ENCODE peak calls at places on chromosomes 7 and 10, in four cellular contexts. One of them, this sample, is unnamed.

GRCh38 chr10:133318494-133319127 is 9.9 kb downstream of the ZNF511 start:
- DNase-seq in H9: peak
- DNase-seq in mesenchymal stem cell: peak
- DNase-seq in H1: peak
- DNase-seq in this sample: no peak

GRCh38 chr10:99422697-99423096 is 7.7 kb downstream of the GOT1 start:
- DNase-seq in H9: no peak
- DNase-seq in mesenchymal stem cell: no peak
- DNase-seq in H1: no peak
- DNase-seq in this sample: no peak

GRCh38 chr7:23622469-23622868 is 25.3 kb downstream of the CCDC126 start:
- DNase-seq in H9: no peak
- DNase-seq in mesenchymal stem cell: peak
- DNase-seq in H1: no peak
- DNase-seq in this sample: no peak

GRCh38 chr10:117137911-117138642 is at the start of gene VAX1:
- DNase-seq in H9: peak
- DNase-seq in mesenchymal stem cell: no peak
- DNase-seq in H1: peak
- DNase-seq in this sample: no peak

GRCh38 chr7:140571537-140572122 is 69.0 kb downstream of the DENND2A start:
- DNase-seq in H9: no peak
- DNase-seq in mesenchymal stem cell: no peak
- DNase-seq in H1: no peak
- DNase-seq in this sample: no peak

GRCh38 chr10:597976-598375 is 91.5 kb downstream of the DIP2C start:
- DNase-seq in H9: no peak
- DNase-seq in mesenchymal stem cell: no peak
- DNase-seq in H1: no peak
- DNase-seq in this sample: no peak

GRCh38 chr10:71562884-71563283 is 156.7 kb downstream of the C10orf105 start:
- DNase-seq in H9: no peak
- DNase-seq in mesenchymal stem cell: no peak
- DNase-seq in H1: no peak
- DNase-seq in this sample: no peak

GRCh38 chr10:88582806-88583583 is at the start of gene RNLS:
- DNase-seq in H9: peak
- DNase-seq in mesenchymal stem cell: peak
- DNase-seq in H1: peak
- DNase-seq in this sample: peak

GRCh38 chr7:121286742-121287699 is 41.8 kb upstream of the WNT16 start:
- DNase-seq in H9: no peak
- DNase-seq in mesenchymal stem cell: no peak
- DNase-seq in H1: no peak
- DNase-seq in this sample: no peak

GRCh38 chr10:3054183-3054815 is 13.0 kb upstream of the PFKP start:
- DNase-seq in H9: no peak
- DNase-seq in mesenchymal stem cell: peak
- DNase-seq in H1: no peak
- DNase-seq in this sample: no peak

GRCh38 chr10:33074443-33074842 is 116.4 kb upstream of the ITGB1 start:
- DNase-seq in H9: no peak
- DNase-seq in mesenchymal stem cell: no peak
- DNase-seq in H1: no peak
- DNase-seq in this sample: no peak

DNA sequence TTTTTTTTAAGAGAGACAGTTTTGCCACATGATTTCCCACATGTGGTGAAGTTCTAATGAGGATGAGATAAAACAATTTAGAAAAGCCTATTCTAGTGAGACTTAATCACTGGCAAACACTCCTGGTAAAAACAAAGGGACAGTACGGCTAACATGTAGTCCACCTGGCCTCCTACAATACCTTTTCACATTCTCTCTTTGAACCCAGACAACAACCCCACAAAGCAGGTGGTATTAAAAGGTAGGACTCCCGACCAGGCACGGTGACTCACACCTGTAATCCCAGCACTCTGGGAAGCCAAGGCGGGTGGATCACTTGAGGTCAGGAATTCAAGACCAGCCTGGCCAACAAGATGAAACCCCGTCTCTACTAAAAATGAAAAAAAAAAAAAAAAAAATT is 12.4 kb downstream of the PARD3 start:
- DNase-seq in H9: no peak
- DNase-seq in mesenchymal stem cell: no peak
- DNase-seq in H1: no peak
- DNase-seq in this sample: no peak
- H2BK5ac ChIP-seq in H9: no peak
- H2BK5ac ChIP-seq in mesenchymal stem cell: no peak
- H2BK5ac ChIP-seq in H1: no peak
- H2BK5ac ChIP-seq in this sample: no peak

DNA sequence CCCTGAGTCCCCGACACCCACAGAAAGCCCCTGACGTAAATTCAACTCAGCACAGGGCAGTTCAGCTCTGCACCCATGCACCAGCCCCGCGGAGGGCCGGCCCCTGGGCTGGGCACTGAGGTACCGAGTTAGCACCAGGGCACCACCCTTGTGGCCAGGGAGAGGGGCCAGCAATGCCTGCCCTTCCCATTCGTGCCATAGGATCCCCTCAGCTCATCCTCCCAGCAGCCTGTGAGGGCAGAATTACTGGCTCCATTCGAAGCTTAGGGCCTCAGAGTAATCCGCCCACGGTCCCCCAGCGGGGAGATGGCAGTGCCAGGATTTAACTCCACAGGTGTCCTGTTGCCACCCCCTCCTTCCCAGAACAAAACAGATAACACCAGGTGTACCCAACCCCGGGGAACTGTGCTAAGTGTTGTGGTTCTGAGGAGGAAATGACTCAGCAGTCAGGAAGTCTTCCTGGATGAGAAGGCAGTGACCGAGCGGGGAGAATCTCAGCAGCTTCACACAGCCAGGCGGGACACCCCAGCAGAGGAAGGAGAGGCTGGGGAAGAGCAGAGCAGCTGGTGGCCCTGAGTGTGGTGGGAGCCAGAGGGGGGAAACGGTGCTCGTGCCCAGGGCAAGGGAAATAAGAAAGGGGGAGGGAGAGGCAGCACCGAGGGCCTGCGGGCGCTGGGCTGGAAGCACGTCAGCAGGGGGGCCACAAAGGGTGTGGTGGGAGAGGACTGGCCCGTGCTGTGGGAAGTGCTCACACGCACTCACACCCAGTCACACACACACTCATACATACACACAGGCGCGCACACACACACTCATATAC is 59.6 kb upstream of the CHST15 start:
- DNase-seq in H9: peak
- DNase-seq in mesenchymal stem cell: peak
- DNase-seq in H1: no peak
- DNase-seq in this sample: no peak
- H2BK12ac ChIP-seq in H9: no peak
- H2BK12ac ChIP-seq in mesenchymal stem cell: peak
- H2BK12ac ChIP-seq in H1: peak
- H2BK12ac ChIP-seq in this sample: peak

GRCh38 chr7:137888254-137888653 is 41.5 kb upstream of the DGKI start:
- DNase-seq in H9: no peak
- DNase-seq in mesenchymal stem cell: no peak
- DNase-seq in H1: no peak
- DNase-seq in this sample: no peak

GRCh38 chr7:137882806-137883205 is 36.0 kb upstream of the DGKI start:
- DNase-seq in H9: no peak
- DNase-seq in mesenchymal stem cell: peak
- DNase-seq in H1: no peak
- DNase-seq in this sample: no peak

GRCh38 chr7:137886706-137887105 is 39.9 kb upstream of the DGKI start:
- DNase-seq in H9: no peak
- DNase-seq in mesenchymal stem cell: no peak
- DNase-seq in H1: peak
- DNase-seq in this sample: no peak

GRCh38 chr7:137886266-137886665 is 39.5 kb upstream of the DGKI start:
- DNase-seq in H9: no peak
- DNase-seq in mesenchymal stem cell: no peak
- DNase-seq in H1: peak
- DNase-seq in this sample: no peak

GRCh38 chr7:137885623-137886022 is 38.8 kb upstream of the DGKI start:
- DNase-seq in H9: no peak
- DNase-seq in mesenchymal stem cell: no peak
- DNase-seq in H1: peak
- DNase-seq in this sample: no peak
- H4K91ac ChIP-seq in H9: no peak
- H4K91ac ChIP-seq in mesenchymal stem cell: peak
- H4K91ac ChIP-seq in H1: no peak
- H4K91ac ChIP-seq in this sample: no peak

GRCh38 chr10:110497438-110498086 is at the start of gene DUSP5:
- DNase-seq in H9: peak
- DNase-seq in mesenchymal stem cell: peak
- DNase-seq in H1: peak
- DNase-seq in this sample: peak

GRCh38 chr10:110498087-110498981 is 627 bp downstream of the DUSP5 start:
- DNase-seq in H9: peak
- DNase-seq in mesenchymal stem cell: peak
- DNase-seq in H1: peak
- DNase-seq in this sample: no peak

GRCh38 chr10:110500515-110500905 is 2.8 kb downstream of the DUSP5 start:
- DNase-seq in H9: no peak
- DNase-seq in mesenchymal stem cell: peak
- DNase-seq in H1: no peak
- DNase-seq in this sample: no peak

GRCh38 chr10:110499796-110500514 is 2.2 kb downstream of the DUSP5 start:
- DNase-seq in H9: no peak
- DNase-seq in mesenchymal stem cell: no peak
- DNase-seq in H1: no peak
- DNase-seq in this sample: no peak

GRCh38 chr10:110498982-110499795 is 1.5 kb downstream of the DUSP5 start:
- DNase-seq in H9: peak
- DNase-seq in mesenchymal stem cell: peak
- DNase-seq in H1: peak
- DNase-seq in this sample: no peak
- H2BK5ac ChIP-seq in H9: no peak
- H2BK5ac ChIP-seq in mesenchymal stem cell: peak
- H2BK5ac ChIP-seq in H1: no peak
- H2BK5ac ChIP-seq in this sample: no peak

GRCh38 chr7:108294595-108294994 is 161.6 kb downstream of the NRCAM start:
- DNase-seq in H9: no peak
- DNase-seq in mesenchymal stem cell: no peak
- DNase-seq in H1: no peak
- DNase-seq in this sample: no peak
- H2BK12ac ChIP-seq in H9: no peak
- H2BK12ac ChIP-seq in mesenchymal stem cell: no peak
- H2BK12ac ChIP-seq in H1: no peak
- H2BK12ac ChIP-seq in this sample: no peak

DNA sequence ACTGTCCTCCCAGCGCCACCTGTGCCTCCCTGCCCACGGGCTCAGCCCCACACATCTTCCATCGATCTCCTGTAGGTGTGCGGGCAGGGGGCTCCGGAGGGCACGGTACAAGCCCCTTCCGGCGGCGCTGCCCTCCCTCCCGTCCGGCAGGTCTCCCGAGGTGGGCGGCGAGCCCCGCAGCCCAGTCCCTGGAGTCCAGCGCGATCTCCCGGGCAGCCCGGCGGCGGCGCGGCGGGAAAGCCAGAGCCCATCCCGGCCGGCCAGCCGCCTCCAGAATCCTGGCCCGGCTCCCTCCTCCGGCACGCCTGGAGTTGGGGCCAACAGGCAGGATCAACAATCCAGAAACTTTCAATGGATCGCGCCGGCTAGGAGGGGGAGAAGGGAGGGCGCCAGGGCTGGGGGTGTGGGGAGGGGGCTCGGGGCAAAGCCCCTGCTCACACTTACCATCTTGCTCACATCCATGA is 100.1 kb downstream of the HIP1 start:
- DNase-seq in H9: peak
- DNase-seq in mesenchymal stem cell: peak
- DNase-seq in H1: peak
- DNase-seq in this sample: peak
- H4K91ac ChIP-seq in H9: no peak
- H4K91ac ChIP-seq in mesenchymal stem cell: peak
- H4K91ac ChIP-seq in H1: peak
- H4K91ac ChIP-seq in this sample: no peak

DNA sequence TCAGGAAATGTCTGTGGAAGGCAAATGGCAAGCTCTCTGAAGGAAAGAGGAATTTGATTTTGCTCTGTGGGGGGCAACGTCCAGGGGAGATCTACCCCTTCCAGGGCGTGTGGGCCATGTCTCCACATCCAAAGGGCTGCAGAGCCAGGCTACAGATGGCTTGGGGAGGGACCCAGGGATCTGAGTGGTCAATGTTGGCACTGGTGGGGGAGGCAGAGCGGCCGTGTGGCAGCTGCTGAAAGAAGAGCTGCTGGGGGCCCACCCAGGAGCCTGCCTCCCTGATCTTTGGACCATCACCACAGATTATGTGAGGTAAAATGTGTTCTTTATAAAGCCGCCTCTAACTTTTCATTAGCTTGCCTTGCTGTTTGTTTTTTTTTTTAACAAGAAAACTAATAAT is 144.1 kb downstream of the HERPUD2 start:
- DNase-seq in H9: no peak
- DNase-seq in mesenchymal stem cell: no peak
- DNase-seq in H1: peak
- DNase-seq in this sample: no peak
- H2BK5ac ChIP-seq in H9: no peak
- H2BK5ac ChIP-seq in mesenchymal stem cell: no peak
- H2BK5ac ChIP-seq in H1: no peak
- H2BK5ac ChIP-seq in this sample: no peak